ENCODE peak calls at places on chromosomes 16 and 17, in seven cellular contexts. B is fibroblast of the aortic adventitia; R is AG04450; Y is endothelial cell of umbilical vein; W is Panc1; K is AG04449; I is effector memory CD4-positive, alpha-beta T cell. P is an unnamed sample.

GRCh38 chr16:14502932-14503741 is 126.9 kb downstream of the PARN start:
- DNase-seq in B (peak), R (peak), Y (no peak), W (no peak), K (no peak), I (no peak), P (no peak)

GRCh38 chr16:52022177-52022576 is 524.8 kb downstream of the TOX3 start:
- DNase-seq in B (no peak), R (no peak), Y (no peak), W (no peak), K (no peak), I (no peak), P (no peak)

GRCh38 chr16:66937725-66938337 is 2.5 kb downstream of the CES2 start:
- DNase-seq in B (no peak), R (no peak), Y (no peak), W (no peak), K (no peak), I (no peak), P (no peak)

GRCh38 chr17:76384222-76384986 is at the start of gene SPHK1:
- DNase-seq in B (peak), R (no peak), Y (peak), W (no peak), K (no peak), I (peak), P (no peak)

GRCh38 chr16:70437017-70437581 is 1.8 kb downstream of the ST3GAL2 start:
- DNase-seq in B (peak), R (peak), Y (peak), W (no peak), K (peak), I (no peak), P (no peak)

GRCh38 chr16:75948886-75949285 is 222.6 kb upstream of the CPHXL start:
- DNase-seq in B (no peak), R (no peak), Y (no peak), W (no peak), K (no peak), I (no peak), P (no peak)

GRCh38 chr16:48965391-48965790 is 316.2 kb downstream of the CBLN1 start:
- DNase-seq in B (no peak), R (no peak), Y (no peak), W (no peak), K (no peak), I (no peak), P (no peak)

GRCh38 chr16:531494-532125 is 4.1 kb downstream of the CAPN15 start:
- DNase-seq in B (no peak), R (no peak), Y (no peak), W (no peak), K (no peak), I (no peak), P (no peak)

GRCh38 chr16:10835281-10835931 is 16.8 kb upstream of the TVP23A start:
- DNase-seq in B (no peak), R (no peak), Y (no peak), W (no peak), K (no peak), I (no peak), P (no peak)

GRCh38 chr16:88783391-88784073 is 1.5 kb downstream of the PIEZO1 start:
- DNase-seq in B (peak), R (no peak), Y (peak), W (no peak), K (no peak), I (no peak), P (no peak)

GRCh38 chr17:32746698-32747097 is 130.2 kb downstream of the MYO1D start:
- DNase-seq in B (peak), R (no peak), Y (no peak), W (no peak), K (no peak), I (no peak), P (no peak)

GRCh38 chr17:35373532-35373983 is at the start of gene SLFN11:
- DNase-seq in B (peak), R (peak), Y (peak), W (no peak), K (peak), I (peak), P (no peak)

GRCh38 chr17:75511610-75512575 is 3.4 kb downstream of the CASKIN2 start:
- DNase-seq in B (no peak), R (no peak), Y (no peak), W (no peak), K (no peak), I (no peak), P (no peak)

GRCh38 chr17:76866774-76867577 is 1.2 kb upstream of the MGAT5B start:
- DNase-seq in B (peak), R (no peak), Y (no peak), W (no peak), K (no peak), I (no peak), P (no peak)

GRCh38 chr16:88869673-88869980 is 3.2 kb upstream of the PABPN1L start:
- DNase-seq in B (no peak), R (no peak), Y (no peak), W (no peak), K (no peak), I (no peak), P (no peak)

GRCh38 chr16:89607937-89608740 is 5.3 kb upstream of the DPEP1 start:
- DNase-seq in B (no peak), R (no peak), Y (no peak), W (no peak), K (no peak), I (no peak), P (no peak)

GRCh38 chr16:66486773-66487579 is 59.9 kb downstream of the BEAN1 start:
- DNase-seq in B (peak), R (peak), Y (peak), W (no peak), K (no peak), I (no peak), P (no peak)

GRCh38 chr17:40176409-40177110 is 710 bp upstream of the RAPGEFL1 start:
- DNase-seq in B (no peak), R (no peak), Y (no peak), W (no peak), K (no peak), I (no peak), P (peak)

GRCh38 chr17:59493867-59494266 is 71.5 kb upstream of the DHX40 start:
- DNase-seq in B (no peak), R (no peak), Y (no peak), W (no peak), K (no peak), I (no peak), P (no peak)

GRCh38 chr16:85639529-85640253 is 26.6 kb downstream of the GSE1 start:
- DNase-seq in B (no peak), R (no peak), Y (no peak), W (no peak), K (no peak), I (no peak), P (no peak)

GRCh38 chr16:27980076-27980775 is 83.3 kb downstream of the GSG1L start:
- DNase-seq in B (no peak), R (no peak), Y (no peak), W (no peak), K (no peak), I (no peak), P (no peak)

GRCh38 chr17:17732892-17733670 is 51.8 kb downstream of the RAI1 start:
- DNase-seq in B (peak), R (no peak), Y (no peak), W (no peak), K (peak), I (no peak), P (no peak)

GRCh38 chr16:25199457-25199856 is 17.3 kb upstream of the AQP8 start:
- DNase-seq in B (no peak), R (no peak), Y (no peak), W (no peak), K (no peak), I (no peak), P (no peak)

GRCh38 chr17:20010099-20010863 is 1.1 kb downstream of the SPECC1 start:
- DNase-seq in B (peak), R (peak), Y (peak), W (peak), K (peak), I (no peak), P (peak)

GRCh38 chr17:78958556-78959191 is 21.0 kb downstream of the LGALS3BP start:
- DNase-seq in B (peak), R (no peak), Y (no peak), W (no peak), K (no peak), I (no peak), P (no peak)

GRCh38 chr17:77394540-77395295 is 253.9 kb downstream of the SEC14L1 start:
- DNase-seq in B (peak), R (no peak), Y (no peak), W (no peak), K (no peak), I (no peak), P (no peak)

GRCh38 chr17:79646721-79647455 is 36.0 kb upstream of the RBFOX3 start:
- DNase-seq in B (no peak), R (no peak), Y (no peak), W (no peak), K (no peak), I (no peak), P (no peak)

GRCh38 chr16:71726491-71727319 is 2.2 kb upstream of the PHLPP2 start:
- DNase-seq in B (no peak), R (no peak), Y (no peak), W (no peak), K (no peak), I (no peak), P (no peak)

GRCh38 chr17:44630703-44631102 is 25.6 kb upstream of the MEIOC start:
- DNase-seq in B (no peak), R (no peak), Y (no peak), W (no peak), K (no peak), I (no peak), P (no peak)

GRCh38 chr17:43721537-43722268 is 36.9 kb downstream of the SOST start:
- DNase-seq in B (peak), R (no peak), Y (no peak), W (no peak), K (no peak), I (no peak), P (no peak)

DNA sequence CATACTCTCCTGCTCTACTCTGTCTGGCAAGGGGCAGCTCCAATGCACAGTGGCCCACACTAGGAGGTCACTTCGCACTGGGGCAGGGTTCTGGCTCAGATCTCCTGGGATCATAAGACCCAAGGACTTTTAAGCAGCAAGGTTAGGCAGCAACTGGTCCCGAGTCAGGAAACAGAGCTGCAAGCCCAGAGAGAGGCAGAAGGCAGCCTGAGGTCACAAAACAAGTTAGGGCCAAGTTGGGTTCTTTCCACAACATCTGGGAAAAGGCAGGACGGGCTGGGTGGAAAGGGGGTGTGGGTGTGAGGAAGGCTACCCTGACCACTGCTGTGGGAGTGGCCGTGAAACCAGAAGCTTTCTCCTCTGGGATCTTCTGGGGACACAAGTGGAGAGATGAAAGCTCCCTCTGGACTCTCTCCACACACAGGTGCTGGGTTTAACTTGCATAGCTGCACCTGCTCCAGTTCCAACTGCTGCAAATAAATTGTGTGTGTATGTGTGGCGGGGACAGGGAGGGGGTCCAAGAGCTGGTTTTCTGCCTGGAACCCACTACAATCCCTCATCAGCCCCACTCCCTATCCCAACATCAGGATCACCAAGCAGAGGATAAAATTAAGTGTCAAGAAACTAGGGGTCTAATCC is 8.0 kb upstream of the TSPOAP1 start:
- DNase-seq in B (peak), R (no peak), Y (no peak), W (no peak), K (no peak), I (no peak), P (no peak)
- H3K4me3 ChIP-seq in B (no peak), R (no peak), Y (no peak), W (no peak), K (no peak), I (peak), P (no peak)

GRCh38 chr17:80790981-80791742 is 200.5 kb upstream of the CHMP6 start:
- DNase-seq in B (no peak), R (no peak), Y (no peak), W (no peak), K (no peak), I (no peak), P (no peak)

GRCh38 chr17:80793421-80793820 is 198.2 kb upstream of the CHMP6 start:
- DNase-seq in B (no peak), R (no peak), Y (no peak), W (no peak), K (no peak), I (no peak), P (no peak)

GRCh38 chr17:80792373-80792781 is 199.3 kb upstream of the CHMP6 start:
- DNase-seq in B (no peak), R (no peak), Y (no peak), W (no peak), K (no peak), I (no peak), P (no peak)

GRCh38 chr17:80790021-80790765 is 201.4 kb upstream of the CHMP6 start:
- DNase-seq in B (no peak), R (no peak), Y (peak), W (no peak), K (no peak), I (no peak), P (no peak)

DNA sequence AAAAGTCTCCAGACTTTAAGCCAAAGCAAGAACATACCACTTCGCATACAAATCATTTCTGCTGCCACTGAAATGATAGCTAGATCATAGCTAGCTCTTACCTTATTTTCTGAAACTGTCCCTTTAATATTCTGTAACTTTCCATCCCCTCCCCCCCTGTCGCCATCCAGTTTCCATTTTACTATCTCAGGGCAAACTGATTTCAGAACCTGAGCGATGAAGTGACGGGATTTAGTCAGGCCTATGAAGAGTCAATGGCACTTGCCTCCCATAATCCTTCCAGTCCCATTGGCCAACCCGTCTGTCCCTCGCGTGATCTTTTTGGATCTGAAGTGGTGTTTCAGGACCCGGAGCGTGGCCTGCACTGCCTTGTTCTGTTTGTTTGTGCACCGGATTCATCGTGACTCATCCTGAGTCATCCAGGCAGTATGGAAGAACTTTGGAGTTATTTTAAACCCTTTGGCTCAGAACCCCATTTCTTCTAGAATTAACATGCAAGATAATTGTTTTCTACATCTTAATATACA is 199.8 kb upstream of the CHMP6 start:
- DNase-seq in B (peak), R (peak), Y (peak), W (peak), K (peak), I (peak), P (no peak)
- H3K4me3 ChIP-seq in B (no peak), R (no peak), Y (no peak), W (no peak), K (no peak), I (peak), P (no peak)

GRCh38 chr16:16022683-16023064 is 73.3 kb downstream of the ABCC1 start:
- DNase-seq in B (no peak), R (no peak), Y (no peak), W (no peak), K (no peak), I (no peak), P (no peak)
- H3K4me3 ChIP-seq in B (no peak), R (no peak), Y (no peak), W (no peak), K (no peak), I (no peak), P (no peak)

DNA sequence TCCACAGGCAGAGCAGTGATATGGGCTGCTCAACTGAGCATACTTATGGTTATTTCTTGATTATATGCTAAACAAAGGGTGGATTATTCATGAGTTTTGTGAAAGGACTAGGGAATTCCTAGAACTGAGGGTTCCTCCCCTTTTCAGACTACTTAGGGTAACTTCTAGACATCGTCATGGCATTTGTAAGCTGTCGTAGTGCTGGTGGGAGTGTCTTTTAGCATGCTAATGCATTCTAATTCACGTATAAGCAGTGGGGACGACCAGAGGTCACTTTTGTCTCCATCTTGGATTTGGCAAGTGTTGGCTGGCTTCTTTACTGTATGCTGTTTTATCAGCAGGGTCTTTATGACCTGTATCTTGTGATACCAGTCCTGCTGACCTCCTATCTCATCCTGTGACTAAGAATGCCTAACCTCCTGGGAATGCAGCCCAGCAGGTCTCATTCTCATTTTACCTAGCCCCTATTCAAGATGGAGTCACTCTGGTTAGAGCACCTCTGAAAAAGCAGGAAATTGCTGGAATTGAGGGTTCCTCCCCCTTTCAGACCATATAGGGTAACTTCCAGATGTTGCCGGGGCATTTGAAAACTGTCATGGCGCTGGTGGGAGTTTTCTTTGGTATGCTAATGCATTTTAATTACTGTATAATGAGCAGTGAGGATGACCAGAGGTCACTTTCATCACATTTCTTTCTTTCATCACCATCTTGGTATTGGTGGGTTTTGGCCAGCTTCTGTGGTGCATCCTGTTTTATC is 388.5 kb downstream of the XYLT1 start:
- DNase-seq in B (no peak), R (no peak), Y (no peak), W (no peak), K (no peak), I (no peak), P (no peak)
- H3K4me3 ChIP-seq in B (no peak), R (no peak), Y (no peak), W (no peak), K (no peak), I (no peak), P (no peak)

P was measured in LNCaP clone FGC.